ENCODE peak calls at places on chromosomes 5 and 9, in nine cellular contexts. One of them, this sample, is unnamed.

GRCh38 chr5:77900691-77901090 is 124.6 kb upstream of the TBCA start:
- DNase-seq in AG09309: no peak
- DNase-seq in HCT116: no peak
- DNase-seq in astrocyte of the spinal cord: no peak
- DNase-seq in AG09319: no peak
- DNase-seq in BE2C: no peak
- DNase-seq in colonic mucosa: no peak
- DNase-seq in activated CD8-positive, alpha-beta T cell treated with anti-CD3 and anti-CD28 coated beads for 36 hours: no peak
- DNase-seq in psoas muscle: no peak
- DNase-seq in this sample: no peak

GRCh38 chr5:42250-42649 is 49.7 kb upstream of the PLEKHG4B start:
- DNase-seq in AG09319: no peak
- DNase-seq in HCT116: no peak
- DNase-seq in colonic mucosa: no peak
- DNase-seq in BE2C: peak
- DNase-seq in psoas muscle: no peak
- DNase-seq in astrocyte of the spinal cord: peak
- DNase-seq in activated CD8-positive, alpha-beta T cell treated with anti-CD3 and anti-CD28 coated beads for 36 hours: no peak
- DNase-seq in AG09309: no peak
- DNase-seq in this sample: peak

GRCh38 chr9:23830949-23831730 is 5.1 kb upstream of the ELAVL2 start:
- DNase-seq in activated CD8-positive, alpha-beta T cell treated with anti-CD3 and anti-CD28 coated beads for 36 hours: no peak
- DNase-seq in AG09309: no peak
- DNase-seq in psoas muscle: no peak
- DNase-seq in HCT116: no peak
- DNase-seq in astrocyte of the spinal cord: no peak
- DNase-seq in colonic mucosa: no peak
- DNase-seq in AG09319: no peak
- DNase-seq in BE2C: no peak
- DNase-seq in this sample: peak

GRCh38 chr5:148393390-148393741 is 9.6 kb downstream of the FBXO38 start:
- DNase-seq in psoas muscle: no peak
- DNase-seq in BE2C: no peak
- DNase-seq in AG09319: no peak
- DNase-seq in activated CD8-positive, alpha-beta T cell treated with anti-CD3 and anti-CD28 coated beads for 36 hours: no peak
- DNase-seq in AG09309: no peak
- DNase-seq in astrocyte of the spinal cord: no peak
- DNase-seq in HCT116: no peak
- DNase-seq in colonic mucosa: no peak
- DNase-seq in this sample: no peak

GRCh38 chr5:55657443-55657842 is 54.7 kb downstream of the SLC38A9 start:
- DNase-seq in activated CD8-positive, alpha-beta T cell treated with anti-CD3 and anti-CD28 coated beads for 36 hours: no peak
- DNase-seq in AG09309: no peak
- DNase-seq in astrocyte of the spinal cord: no peak
- DNase-seq in colonic mucosa: no peak
- DNase-seq in HCT116: no peak
- DNase-seq in BE2C: no peak
- DNase-seq in psoas muscle: no peak
- DNase-seq in AG09319: no peak
- DNase-seq in this sample: no peak

GRCh38 chr5:137119321-137119720 is 379.8 kb downstream of the SPOCK1 start:
- DNase-seq in activated CD8-positive, alpha-beta T cell treated with anti-CD3 and anti-CD28 coated beads for 36 hours: no peak
- DNase-seq in astrocyte of the spinal cord: no peak
- DNase-seq in HCT116: no peak
- DNase-seq in psoas muscle: no peak
- DNase-seq in BE2C: no peak
- DNase-seq in AG09319: no peak
- DNase-seq in AG09309: no peak
- DNase-seq in colonic mucosa: no peak
- DNase-seq in this sample: no peak

GRCh38 chr9:98146101-98146991 is 27.3 kb upstream of the TRIM14 start:
- DNase-seq in AG09309: peak
- DNase-seq in BE2C: peak
- DNase-seq in psoas muscle: no peak
- DNase-seq in astrocyte of the spinal cord: no peak
- DNase-seq in colonic mucosa: peak
- DNase-seq in AG09319: peak
- DNase-seq in activated CD8-positive, alpha-beta T cell treated with anti-CD3 and anti-CD28 coated beads for 36 hours: no peak
- DNase-seq in HCT116: no peak
- DNase-seq in this sample: peak

GRCh38 chr5:143582176-143582575 is 178.7 kb upstream of the NR3C1 start:
- DNase-seq in psoas muscle: no peak
- DNase-seq in AG09319: no peak
- DNase-seq in AG09309: no peak
- DNase-seq in astrocyte of the spinal cord: no peak
- DNase-seq in HCT116: no peak
- DNase-seq in activated CD8-positive, alpha-beta T cell treated with anti-CD3 and anti-CD28 coated beads for 36 hours: no peak
- DNase-seq in BE2C: no peak
- DNase-seq in colonic mucosa: no peak
- DNase-seq in this sample: no peak

GRCh38 chr9:131263701-131264100 is 12.6 kb downstream of the FAM78A start:
- DNase-seq in AG09309: no peak
- DNase-seq in colonic mucosa: no peak
- DNase-seq in activated CD8-positive, alpha-beta T cell treated with anti-CD3 and anti-CD28 coated beads for 36 hours: no peak
- DNase-seq in HCT116: no peak
- DNase-seq in psoas muscle: no peak
- DNase-seq in AG09319: no peak
- DNase-seq in astrocyte of the spinal cord: no peak
- DNase-seq in BE2C: no peak
- DNase-seq in this sample: no peak

GRCh38 chr5:172453986-172454354 is 355 bp downstream of the SH3PXD2B start:
- DNase-seq in AG09309: no peak
- DNase-seq in BE2C: peak
- DNase-seq in AG09319: no peak
- DNase-seq in activated CD8-positive, alpha-beta T cell treated with anti-CD3 and anti-CD28 coated beads for 36 hours: peak
- DNase-seq in colonic mucosa: peak
- DNase-seq in HCT116: no peak
- DNase-seq in astrocyte of the spinal cord: peak
- DNase-seq in psoas muscle: peak
- DNase-seq in this sample: peak

GRCh38 chr9:121201045-121201737 is 478 bp downstream of the RAB14 start:
- DNase-seq in colonic mucosa: peak
- DNase-seq in HCT116: no peak
- DNase-seq in astrocyte of the spinal cord: no peak
- DNase-seq in psoas muscle: peak
- DNase-seq in activated CD8-positive, alpha-beta T cell treated with anti-CD3 and anti-CD28 coated beads for 36 hours: peak
- DNase-seq in AG09319: no peak
- DNase-seq in AG09309: no peak
- DNase-seq in BE2C: peak
- DNase-seq in this sample: peak

GRCh38 chr9:111839387-111839786 is 44.6 kb upstream of the SHOC1 start:
- DNase-seq in astrocyte of the spinal cord: no peak
- DNase-seq in BE2C: no peak
- DNase-seq in psoas muscle: peak
- DNase-seq in AG09319: no peak
- DNase-seq in AG09309: no peak
- DNase-seq in activated CD8-positive, alpha-beta T cell treated with anti-CD3 and anti-CD28 coated beads for 36 hours: no peak
- DNase-seq in colonic mucosa: no peak
- DNase-seq in HCT116: no peak
- DNase-seq in this sample: no peak

GRCh38 chr9:117487555-117488175 is 72.8 kb upstream of the ASTN2 start:
- DNase-seq in astrocyte of the spinal cord: peak
- DNase-seq in AG09309: no peak
- DNase-seq in psoas muscle: peak
- DNase-seq in activated CD8-positive, alpha-beta T cell treated with anti-CD3 and anti-CD28 coated beads for 36 hours: peak
- DNase-seq in BE2C: peak
- DNase-seq in AG09319: peak
- DNase-seq in colonic mucosa: peak
- DNase-seq in HCT116: no peak
- DNase-seq in this sample: peak

GRCh38 chr9:3662671-3663070 is 136.9 kb upstream of the RFX3 start:
- DNase-seq in activated CD8-positive, alpha-beta T cell treated with anti-CD3 and anti-CD28 coated beads for 36 hours: no peak
- DNase-seq in BE2C: no peak
- DNase-seq in AG09309: no peak
- DNase-seq in astrocyte of the spinal cord: peak
- DNase-seq in colonic mucosa: no peak
- DNase-seq in HCT116: no peak
- DNase-seq in psoas muscle: no peak
- DNase-seq in AG09319: no peak
- DNase-seq in this sample: no peak

GRCh38 chr9:131579789-131580211 is 34.5 kb downstream of the PRRT1B start:
- DNase-seq in AG09309: no peak
- DNase-seq in psoas muscle: no peak
- DNase-seq in astrocyte of the spinal cord: no peak
- DNase-seq in activated CD8-positive, alpha-beta T cell treated with anti-CD3 and anti-CD28 coated beads for 36 hours: no peak
- DNase-seq in AG09319: no peak
- DNase-seq in HCT116: no peak
- DNase-seq in colonic mucosa: no peak
- DNase-seq in BE2C: no peak
- DNase-seq in this sample: no peak

GRCh38 chr5:128774605-128775004 is 190.7 kb upstream of the SLC27A6 start:
- DNase-seq in activated CD8-positive, alpha-beta T cell treated with anti-CD3 and anti-CD28 coated beads for 36 hours: no peak
- DNase-seq in AG09319: no peak
- DNase-seq in HCT116: no peak
- DNase-seq in astrocyte of the spinal cord: peak
- DNase-seq in colonic mucosa: no peak
- DNase-seq in psoas muscle: no peak
- DNase-seq in AG09309: peak
- DNase-seq in BE2C: no peak
- DNase-seq in this sample: no peak

GRCh38 chr5:86971034-86971511 is 296.6 kb upstream of the RASA1 start:
- DNase-seq in AG09319: no peak
- DNase-seq in astrocyte of the spinal cord: peak
- DNase-seq in activated CD8-positive, alpha-beta T cell treated with anti-CD3 and anti-CD28 coated beads for 36 hours: no peak
- DNase-seq in BE2C: no peak
- DNase-seq in AG09309: no peak
- DNase-seq in psoas muscle: no peak
- DNase-seq in HCT116: peak
- DNase-seq in colonic mucosa: no peak
- DNase-seq in this sample: no peak

GRCh38 chr5:86964889-86965288 is 302.8 kb upstream of the RASA1 start:
- DNase-seq in activated CD8-positive, alpha-beta T cell treated with anti-CD3 and anti-CD28 coated beads for 36 hours: no peak
- DNase-seq in BE2C: no peak
- DNase-seq in psoas muscle: no peak
- DNase-seq in HCT116: no peak
- DNase-seq in astrocyte of the spinal cord: no peak
- DNase-seq in colonic mucosa: no peak
- DNase-seq in AG09319: no peak
- DNase-seq in AG09309: no peak
- DNase-seq in this sample: no peak

DNA sequence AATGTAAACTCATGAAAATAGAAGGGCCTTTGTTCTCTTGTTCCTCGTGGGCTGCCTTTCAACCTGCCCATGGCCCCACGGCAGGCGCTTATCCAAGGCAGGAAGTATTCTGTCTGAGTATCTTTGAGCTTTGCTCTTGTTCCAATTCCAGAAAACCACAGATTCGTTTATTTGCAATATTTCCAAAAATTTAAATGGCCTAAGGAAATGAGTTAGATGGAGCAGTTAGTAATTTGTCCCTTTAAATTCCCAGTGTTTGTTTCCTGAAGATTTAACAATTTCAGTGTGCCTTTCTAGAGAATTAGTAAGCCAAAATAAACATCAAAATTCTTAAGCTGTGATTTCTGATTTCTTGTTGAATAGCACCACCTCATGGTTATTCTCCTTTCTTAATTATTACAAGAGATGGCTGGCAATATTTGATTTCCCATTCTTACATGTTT is 299.4 kb upstream of the RASA1 start:
- DNase-seq in AG09319: no peak
- DNase-seq in BE2C: no peak
- DNase-seq in astrocyte of the spinal cord: peak
- DNase-seq in HCT116: peak
- DNase-seq in psoas muscle: peak
- DNase-seq in activated CD8-positive, alpha-beta T cell treated with anti-CD3 and anti-CD28 coated beads for 36 hours: no peak
- DNase-seq in AG09309: peak
- DNase-seq in colonic mucosa: no peak
- DNase-seq in this sample: no peak
- TF ChIP-seq CTCF in AG09319: peak
- TF ChIP-seq CTCF in BE2C: peak
- TF ChIP-seq CTCF in astrocyte of the spinal cord: peak
- TF ChIP-seq CTCF in HCT116: peak
- TF ChIP-seq CTCF in psoas muscle: peak
- TF ChIP-seq CTCF in activated CD8-positive, alpha-beta T cell treated with anti-CD3 and anti-CD28 coated beads for 36 hours: peak
- TF ChIP-seq CTCF in AG09309: peak
- TF ChIP-seq CTCF in colonic mucosa: no peak
- TF ChIP-seq CTCF in this sample: no peak

DNA sequence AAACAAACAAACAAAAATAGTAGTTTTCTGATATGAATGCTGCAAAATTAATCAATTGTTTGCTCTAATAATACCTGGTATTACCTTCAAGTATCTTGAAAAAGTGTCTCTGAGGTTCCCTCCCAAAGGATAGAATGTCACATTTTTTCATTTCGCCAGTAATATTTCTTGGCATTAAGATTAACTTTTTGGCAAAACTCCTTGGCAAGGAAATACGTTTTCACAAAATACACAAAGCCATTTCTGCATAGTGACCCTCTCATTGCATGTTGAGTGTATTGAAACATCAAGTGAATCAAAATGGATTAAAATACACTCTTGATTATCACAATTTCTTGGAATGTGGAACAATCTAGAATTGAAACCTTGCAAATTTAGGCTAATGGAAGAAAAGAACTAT is 230.5 kb downstream of the ATPSCKMT start:
- DNase-seq in colonic mucosa: no peak
- DNase-seq in BE2C: no peak
- DNase-seq in activated CD8-positive, alpha-beta T cell treated with anti-CD3 and anti-CD28 coated beads for 36 hours: no peak
- DNase-seq in HCT116: no peak
- DNase-seq in psoas muscle: no peak
- DNase-seq in astrocyte of the spinal cord: no peak
- DNase-seq in AG09319: no peak
- DNase-seq in AG09309: no peak
- DNase-seq in this sample: no peak
- TF ChIP-seq CTCF in colonic mucosa: no peak
- TF ChIP-seq CTCF in BE2C: no peak
- TF ChIP-seq CTCF in activated CD8-positive, alpha-beta T cell treated with anti-CD3 and anti-CD28 coated beads for 36 hours: no peak
- TF ChIP-seq CTCF in HCT116: no peak
- TF ChIP-seq CTCF in psoas muscle: no peak
- TF ChIP-seq CTCF in astrocyte of the spinal cord: no peak
- TF ChIP-seq CTCF in AG09319: no peak
- TF ChIP-seq CTCF in AG09309: no peak
- TF ChIP-seq CTCF in this sample: no peak

GRCh38 chr9:93207326-93207814 is 23.4 kb downstream of the WNK2 start:
- DNase-seq in AG09319: peak
- DNase-seq in psoas muscle: no peak
- DNase-seq in HCT116: no peak
- DNase-seq in activated CD8-positive, alpha-beta T cell treated with anti-CD3 and anti-CD28 coated beads for 36 hours: no peak
- DNase-seq in astrocyte of the spinal cord: peak
- DNase-seq in colonic mucosa: no peak
- DNase-seq in AG09309: peak
- DNase-seq in BE2C: peak
- DNase-seq in this sample: no peak
- TF ChIP-seq CTCF in AG09319: peak
- TF ChIP-seq CTCF in psoas muscle: no peak
- TF ChIP-seq CTCF in HCT116: no peak
- TF ChIP-seq CTCF in activated CD8-positive, alpha-beta T cell treated with anti-CD3 and anti-CD28 coated beads for 36 hours: no peak
- TF ChIP-seq CTCF in astrocyte of the spinal cord: no peak
- TF ChIP-seq CTCF in colonic mucosa: no peak
- TF ChIP-seq CTCF in AG09309: peak
- TF ChIP-seq CTCF in BE2C: peak
- TF ChIP-seq CTCF in this sample: no peak

DNA sequence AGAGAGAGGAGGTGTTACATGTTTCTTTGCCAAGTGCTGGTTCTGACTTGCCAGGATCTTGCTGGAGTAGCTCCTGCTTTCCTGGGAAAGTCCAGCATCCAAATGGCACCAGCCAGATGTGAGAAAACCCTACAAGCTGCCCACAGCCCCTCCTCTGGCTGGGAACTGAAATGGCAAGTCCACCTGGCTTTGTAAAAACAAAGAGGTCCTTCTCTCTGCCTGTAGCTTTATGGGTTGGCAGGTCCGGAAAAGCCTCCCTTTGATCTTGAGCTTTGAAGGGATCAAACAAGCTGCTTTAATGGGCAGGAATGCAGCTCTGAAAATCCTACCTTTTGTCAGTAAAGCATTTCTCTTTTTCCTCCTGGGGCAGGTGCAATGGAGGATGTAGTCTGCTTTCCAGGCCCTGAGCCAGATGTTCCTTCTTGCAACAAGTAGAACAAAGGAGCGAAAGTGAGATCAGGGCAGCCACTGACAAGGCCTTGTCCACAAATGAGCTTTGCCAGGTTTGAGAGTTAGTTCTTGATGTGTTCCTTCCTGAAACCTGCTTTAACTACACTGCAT is 456.7 kb downstream of the ZNF608 start:
- DNase-seq in AG09319: no peak
- DNase-seq in BE2C: no peak
- DNase-seq in colonic mucosa: peak
- DNase-seq in HCT116: peak
- DNase-seq in astrocyte of the spinal cord: no peak
- DNase-seq in AG09309: no peak
- DNase-seq in psoas muscle: no peak
- DNase-seq in activated CD8-positive, alpha-beta T cell treated with anti-CD3 and anti-CD28 coated beads for 36 hours: no peak
- DNase-seq in this sample: peak
- TF ChIP-seq CTCF in AG09319: no peak
- TF ChIP-seq CTCF in BE2C: peak
- TF ChIP-seq CTCF in colonic mucosa: no peak
- TF ChIP-seq CTCF in HCT116: no peak
- TF ChIP-seq CTCF in astrocyte of the spinal cord: no peak
- TF ChIP-seq CTCF in AG09309: no peak
- TF ChIP-seq CTCF in psoas muscle: no peak
- TF ChIP-seq CTCF in activated CD8-positive, alpha-beta T cell treated with anti-CD3 and anti-CD28 coated beads for 36 hours: no peak
- TF ChIP-seq CTCF in this sample: peak